ENCODE peak calls at places on chromosome 15, in eight cellular contexts. One of them, this sample, is unnamed.

GRCh38 chr15:47471020-47471419 is 246.3 kb upstream of the SEMA6D start:
- DNase-seq in HepG2: no peak
- DNase-seq in transverse colon: no peak
- DNase-seq in tibial nerve: no peak
- DNase-seq in sigmoid colon: no peak
- DNase-seq in ovary: no peak
- DNase-seq in stomach: no peak
- DNase-seq in A549: no peak
- DNase-seq in this sample: no peak

GRCh38 chr15:41429003-41429890 is 12.4 kb downstream of the RTF1 start:
- DNase-seq in ovary: no peak
- DNase-seq in A549: no peak
- DNase-seq in HepG2: no peak
- DNase-seq in sigmoid colon: peak
- DNase-seq in stomach: no peak
- DNase-seq in tibial nerve: no peak
- DNase-seq in transverse colon: peak
- DNase-seq in this sample: no peak

GRCh38 chr15:53962646-53963561 is 15.3 kb upstream of the UNC13C start:
- DNase-seq in stomach: peak
- DNase-seq in sigmoid colon: no peak
- DNase-seq in transverse colon: peak
- DNase-seq in ovary: no peak
- DNase-seq in tibial nerve: peak
- DNase-seq in A549: peak
- DNase-seq in HepG2: peak
- DNase-seq in this sample: no peak

GRCh38 chr15:57343526-57343925 is 32.8 kb upstream of the CGNL1 start:
- DNase-seq in HepG2: no peak
- DNase-seq in transverse colon: no peak
- DNase-seq in tibial nerve: no peak
- DNase-seq in stomach: no peak
- DNase-seq in ovary: no peak
- DNase-seq in sigmoid colon: no peak
- DNase-seq in A549: no peak
- DNase-seq in this sample: no peak

GRCh38 chr15:31230630-31231485 is 95.8 kb upstream of the KLF13 start:
- DNase-seq in tibial nerve: no peak
- DNase-seq in A549: no peak
- DNase-seq in sigmoid colon: no peak
- DNase-seq in HepG2: no peak
- DNase-seq in ovary: no peak
- DNase-seq in transverse colon: peak
- DNase-seq in stomach: no peak
- DNase-seq in this sample: no peak

GRCh38 chr15:42329161-42329560 is 30.1 kb upstream of the CAPN3 start:
- DNase-seq in HepG2: no peak
- DNase-seq in tibial nerve: no peak
- DNase-seq in stomach: no peak
- DNase-seq in ovary: no peak
- DNase-seq in A549: no peak
- DNase-seq in sigmoid colon: no peak
- DNase-seq in transverse colon: no peak
- DNase-seq in this sample: no peak

GRCh38 chr15:84112025-84112424 is 123.5 kb upstream of the GOLGA6L4 start:
- DNase-seq in tibial nerve: no peak
- DNase-seq in A549: no peak
- DNase-seq in HepG2: no peak
- DNase-seq in ovary: no peak
- DNase-seq in stomach: no peak
- DNase-seq in transverse colon: no peak
- DNase-seq in sigmoid colon: no peak
- DNase-seq in this sample: no peak

GRCh38 chr15:96578393-96578792 is 247.9 kb downstream of the NR2F2 start:
- DNase-seq in ovary: no peak
- DNase-seq in A549: no peak
- DNase-seq in HepG2: no peak
- DNase-seq in sigmoid colon: no peak
- DNase-seq in stomach: no peak
- DNase-seq in transverse colon: no peak
- DNase-seq in tibial nerve: no peak
- DNase-seq in this sample: no peak

GRCh38 chr15:73273181-73274002 is 95.4 kb downstream of the HCN4 start:
- DNase-seq in transverse colon: peak
- DNase-seq in sigmoid colon: peak
- DNase-seq in HepG2: peak
- DNase-seq in stomach: peak
- DNase-seq in ovary: peak
- DNase-seq in A549: peak
- DNase-seq in tibial nerve: peak
- DNase-seq in this sample: no peak

GRCh38 chr15:84601555-84601838 is 688 bp downstream of the ZSCAN2 start:
- DNase-seq in ovary: no peak
- DNase-seq in A549: no peak
- DNase-seq in transverse colon: no peak
- DNase-seq in tibial nerve: no peak
- DNase-seq in sigmoid colon: no peak
- DNase-seq in HepG2: no peak
- DNase-seq in stomach: no peak
- DNase-seq in this sample: no peak

GRCh38 chr15:40452296-40453090 is 11.7 kb downstream of the BAHD1 start:
- DNase-seq in tibial nerve: no peak
- DNase-seq in A549: no peak
- DNase-seq in stomach: no peak
- DNase-seq in sigmoid colon: no peak
- DNase-seq in HepG2: no peak
- DNase-seq in ovary: no peak
- DNase-seq in transverse colon: no peak
- DNase-seq in this sample: no peak

GRCh38 chr15:87871738-87872315 is 384.7 kb downstream of the NTRK3 start:
- DNase-seq in stomach: no peak
- DNase-seq in A549: no peak
- DNase-seq in HepG2: no peak
- DNase-seq in ovary: no peak
- DNase-seq in transverse colon: no peak
- DNase-seq in tibial nerve: no peak
- DNase-seq in sigmoid colon: no peak
- DNase-seq in this sample: no peak

GRCh38 chr15:90039996-90040395 is 38.9 kb downstream of the ZNF710 start:
- DNase-seq in A549: no peak
- DNase-seq in ovary: no peak
- DNase-seq in transverse colon: no peak
- DNase-seq in tibial nerve: no peak
- DNase-seq in HepG2: no peak
- DNase-seq in stomach: no peak
- DNase-seq in sigmoid colon: no peak
- DNase-seq in this sample: peak

GRCh38 chr15:65611888-65612615 is 1.1 kb upstream of the INTS14 start:
- DNase-seq in sigmoid colon: no peak
- DNase-seq in ovary: no peak
- DNase-seq in transverse colon: no peak
- DNase-seq in A549: peak
- DNase-seq in HepG2: peak
- DNase-seq in stomach: no peak
- DNase-seq in tibial nerve: no peak
- DNase-seq in this sample: no peak

GRCh38 chr15:76310470-76311070 is 699 bp downstream of the ETFA start:
- DNase-seq in HepG2: no peak
- DNase-seq in tibial nerve: no peak
- DNase-seq in sigmoid colon: no peak
- DNase-seq in stomach: no peak
- DNase-seq in transverse colon: no peak
- DNase-seq in A549: no peak
- DNase-seq in ovary: peak
- DNase-seq in this sample: no peak

GRCh38 chr15:35697549-35698299 is 151.8 kb upstream of the DPH6 start:
- DNase-seq in A549: peak
- DNase-seq in tibial nerve: peak
- DNase-seq in transverse colon: peak
- DNase-seq in HepG2: no peak
- DNase-seq in stomach: no peak
- DNase-seq in sigmoid colon: no peak
- DNase-seq in ovary: peak
- DNase-seq in this sample: no peak

GRCh38 chr15:57565326-57565725 is 26.4 kb upstream of the MYZAP start:
- DNase-seq in stomach: no peak
- DNase-seq in ovary: peak
- DNase-seq in sigmoid colon: no peak
- DNase-seq in A549: peak
- DNase-seq in transverse colon: peak
- DNase-seq in tibial nerve: no peak
- DNase-seq in HepG2: no peak
- DNase-seq in this sample: no peak

GRCh38 chr15:45121706-45122417 is 7.7 kb downstream of the DUOXA2 start:
- DNase-seq in ovary: no peak
- DNase-seq in tibial nerve: no peak
- DNase-seq in stomach: no peak
- DNase-seq in sigmoid colon: no peak
- DNase-seq in A549: peak
- DNase-seq in HepG2: peak
- DNase-seq in transverse colon: no peak
- DNase-seq in this sample: no peak

GRCh38 chr15:34582461-34583357 is 742 bp downstream of the GOLGA8B start:
- DNase-seq in transverse colon: peak
- DNase-seq in ovary: no peak
- DNase-seq in stomach: peak
- DNase-seq in sigmoid colon: no peak
- DNase-seq in A549: peak
- DNase-seq in tibial nerve: no peak
- DNase-seq in HepG2: no peak
- DNase-seq in this sample: no peak
- TF ChIP-seq EP300 in transverse colon: no peak
- TF ChIP-seq EP300 in ovary: no peak
- TF ChIP-seq EP300 in stomach: no peak
- TF ChIP-seq EP300 in sigmoid colon: no peak
- TF ChIP-seq EP300 in A549: no peak
- TF ChIP-seq EP300 in tibial nerve: no peak
- TF ChIP-seq EP300 in HepG2: no peak
- TF ChIP-seq EP300 in this sample: no peak

DNA sequence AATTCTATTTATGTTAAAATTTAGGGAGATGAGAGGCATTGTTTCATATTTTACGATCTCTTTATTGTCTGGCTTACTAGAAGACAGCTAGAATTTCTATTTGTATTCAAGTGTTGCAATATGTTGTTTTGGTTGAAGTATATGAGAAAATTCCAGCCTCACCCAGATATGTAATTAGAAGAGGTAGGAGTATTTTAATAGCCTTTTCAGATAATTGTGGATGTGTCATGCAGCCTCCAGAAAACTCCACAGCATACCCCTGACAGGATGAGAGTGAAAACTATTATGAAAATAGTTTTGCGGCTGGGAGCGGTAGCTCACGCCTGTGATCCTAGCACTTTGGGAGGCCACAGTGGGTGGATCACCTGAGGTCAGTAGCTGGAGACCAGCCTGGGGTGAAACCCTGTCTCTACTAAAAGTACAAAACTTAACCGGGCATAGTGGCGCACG is 21.5 kb upstream of the USP3 start:
- DNase-seq in tibial nerve: no peak
- DNase-seq in HepG2: no peak
- DNase-seq in ovary: no peak
- DNase-seq in A549: peak
- DNase-seq in stomach: no peak
- DNase-seq in sigmoid colon: no peak
- DNase-seq in transverse colon: no peak
- DNase-seq in this sample: no peak
- H3K27ac ChIP-seq in tibial nerve: no peak
- H3K27ac ChIP-seq in HepG2: peak
- H3K27ac ChIP-seq in ovary: no peak
- H3K27ac ChIP-seq in A549: peak
- H3K27ac ChIP-seq in stomach: no peak
- H3K27ac ChIP-seq in sigmoid colon: no peak
- H3K27ac ChIP-seq in transverse colon: no peak
- H3K27ac ChIP-seq in this sample: no peak

GRCh38 chr15:71116942-71117341 is 1.7 kb downstream of the THSD4 start:
- DNase-seq in A549: peak
- DNase-seq in ovary: no peak
- DNase-seq in sigmoid colon: no peak
- DNase-seq in HepG2: no peak
- DNase-seq in stomach: no peak
- DNase-seq in transverse colon: peak
- DNase-seq in tibial nerve: no peak
- DNase-seq in this sample: no peak

GRCh38 chr15:71116366-71116765 is 1.1 kb downstream of the THSD4 start:
- DNase-seq in tibial nerve: no peak
- DNase-seq in A549: no peak
- DNase-seq in sigmoid colon: no peak
- DNase-seq in ovary: no peak
- DNase-seq in stomach: no peak
- DNase-seq in transverse colon: peak
- DNase-seq in HepG2: no peak
- DNase-seq in this sample: no peak

GRCh38 chr15:71115567-71116351 is 488 bp downstream of the THSD4 start:
- DNase-seq in stomach: peak
- DNase-seq in HepG2: no peak
- DNase-seq in A549: peak
- DNase-seq in tibial nerve: peak
- DNase-seq in ovary: peak
- DNase-seq in sigmoid colon: no peak
- DNase-seq in transverse colon: peak
- DNase-seq in this sample: no peak

GRCh38 chr15:71114066-71114680 is 1.1 kb upstream of the THSD4 start:
- DNase-seq in tibial nerve: no peak
- DNase-seq in A549: peak
- DNase-seq in transverse colon: no peak
- DNase-seq in stomach: no peak
- DNase-seq in sigmoid colon: no peak
- DNase-seq in HepG2: no peak
- DNase-seq in ovary: no peak
- DNase-seq in this sample: no peak

GRCh38 chr15:71114887-71115566 is at the start of gene THSD4:
- DNase-seq in transverse colon: peak
- DNase-seq in A549: peak
- DNase-seq in HepG2: peak
- DNase-seq in tibial nerve: peak
- DNase-seq in sigmoid colon: peak
- DNase-seq in stomach: peak
- DNase-seq in ovary: peak
- DNase-seq in this sample: peak
- TF ChIP-seq POLR2A in transverse colon: no peak
- TF ChIP-seq POLR2A in A549: peak
- TF ChIP-seq POLR2A in HepG2: no peak
- TF ChIP-seq POLR2A in tibial nerve: no peak
- TF ChIP-seq POLR2A in sigmoid colon: no peak
- TF ChIP-seq POLR2A in stomach: no peak
- TF ChIP-seq POLR2A in ovary: no peak
- TF ChIP-seq POLR2A in this sample: no peak

DNA sequence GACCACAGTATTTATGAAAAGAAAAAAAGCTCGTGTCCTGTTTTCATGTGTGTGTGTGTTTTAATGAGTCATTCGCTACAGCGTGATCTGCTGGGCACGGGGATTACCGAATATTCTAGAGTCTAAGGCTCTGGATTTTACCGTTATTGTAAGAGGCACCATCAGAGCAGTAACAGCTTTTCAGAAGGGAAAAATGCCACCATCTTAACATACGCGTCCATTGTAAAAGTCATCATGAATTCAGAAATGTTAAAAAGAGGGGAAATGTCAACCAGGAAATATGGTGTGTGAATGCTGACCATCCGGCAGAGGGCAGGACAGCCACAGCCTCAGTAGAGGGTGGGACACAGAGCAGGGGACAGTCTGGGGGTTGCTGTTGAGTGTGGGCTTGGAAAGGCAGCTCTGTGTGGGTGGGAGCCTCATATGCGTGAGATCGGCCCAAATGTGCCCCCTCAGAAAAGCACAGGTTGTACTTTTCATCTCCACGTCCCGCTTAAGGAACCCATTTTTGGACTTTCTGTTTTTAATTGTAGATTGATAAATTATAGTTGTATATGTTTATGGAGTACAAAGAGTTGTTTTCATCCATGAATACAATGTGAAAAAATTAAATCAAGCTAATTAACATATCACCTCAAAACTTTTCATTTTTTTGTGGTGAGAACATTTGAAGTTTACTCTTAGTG is 69.6 kb downstream of the ASB7 start:
- DNase-seq in stomach: no peak
- DNase-seq in ovary: no peak
- DNase-seq in A549: peak
- DNase-seq in sigmoid colon: no peak
- DNase-seq in tibial nerve: no peak
- DNase-seq in transverse colon: no peak
- DNase-seq in HepG2: peak
- DNase-seq in this sample: no peak
- TF ChIP-seq EP300 in stomach: no peak
- TF ChIP-seq EP300 in ovary: no peak
- TF ChIP-seq EP300 in A549: no peak
- TF ChIP-seq EP300 in sigmoid colon: no peak
- TF ChIP-seq EP300 in tibial nerve: no peak
- TF ChIP-seq EP300 in transverse colon: no peak
- TF ChIP-seq EP300 in HepG2: no peak
- TF ChIP-seq EP300 in this sample: no peak

This sample was measured in suprapubic skin.